ENCODE peak calls at places on chromosome 11, in five cellular contexts. P, S, N, Z and B are unnamed samples.

GRCh38 chr11:95704865-95705264 is 84.7 kb downstream of the FAM76B start:
- DNase-seq in S (no peak), Z (no peak), P (peak), N (no peak), B (no peak)

GRCh38 chr11:70942593-70942992 is 309.8 kb downstream of the SHANK2 start:
- DNase-seq in N (peak), S (no peak), Z (peak), P (no peak), B (peak)

GRCh38 chr11:21897203-21897602 is 295.7 kb upstream of the ANO5 start:
- DNase-seq in S (no peak), Z (no peak), P (no peak), N (no peak), B (no peak)

GRCh38 chr11:60788401-60789110 is 3.4 kb downstream of the MS4A10 start:
- DNase-seq in S (peak), Z (no peak), N (no peak), P (peak), B (no peak)

GRCh38 chr11:88398372-88399140 is 61.0 kb upstream of the CTSC start:
- DNase-seq in P (no peak), Z (no peak), S (no peak), N (no peak), B (no peak)

GRCh38 chr11:76443254-76443935 is 1.4 kb upstream of the EMSY start:
- DNase-seq in Z (no peak), S (no peak), P (no peak), N (no peak), B (peak)

GRCh38 chr11:67117667-67118058 is 1.4 kb upstream of the KDM2A start:
- DNase-seq in S (no peak), P (peak), N (peak), Z (no peak), B (no peak)

GRCh38 chr11:67357831-67358555 is 4.6 kb upstream of the POLD4 start:
- DNase-seq in P (no peak), N (no peak), Z (no peak), S (no peak), B (peak)

GRCh38 chr11:3227568-3228444 is 4.4 kb downstream of the MRGPRE start:
- DNase-seq in Z (no peak), P (no peak), N (no peak), S (no peak), B (no peak)

GRCh38 chr11:40882301-40882700 is 577.2 kb downstream of the LRRC4C start:
- DNase-seq in P (no peak), Z (no peak), S (no peak), N (no peak), B (no peak)